ENCODE peak calls at places on chromosome 3, in eight cellular contexts. B is CD8-positive, alpha-beta T cell; I is HCT116; L is AG04450; A is GM06990; V is AG04449; G is right atrium auricular region; Z is foreskin fibroblast. X is an unnamed sample.

GRCh38 chr3:105958237-105959000 is 89.6 kb upstream of the CBLB start:
- DNase-seq in B (no peak), I (no peak), L (no peak), A (no peak), V (no peak), G (no peak), Z (no peak), X (no peak)

GRCh38 chr3:120057029-120057428 is 37.2 kb downstream of the GSK3B start:
- DNase-seq in B (no peak), I (no peak), L (no peak), A (no peak), V (no peak), G (no peak), Z (no peak), X (no peak)

GRCh38 chr3:32470362-32470761 is 32.3 kb downstream of the CMTM6 start:
- DNase-seq in B (no peak), I (no peak), L (no peak), A (no peak), V (no peak), G (no peak), Z (no peak), X (no peak)

GRCh38 chr3:23263796-23264195 is 60.7 kb downstream of the UBE2E2 start:
- DNase-seq in B (no peak), I (no peak), L (no peak), A (no peak), V (no peak), G (no peak), Z (peak), X (peak)

GRCh38 chr3:150235799-150236198 is 172.3 kb upstream of the TSC22D2 start:
- DNase-seq in B (no peak), I (no peak), L (peak), A (no peak), V (peak), G (no peak), Z (peak), X (peak)

GRCh38 chr3:46019707-46020106 is 7.6 kb downstream of the XCR1 start:
- DNase-seq in B (no peak), I (no peak), L (no peak), A (no peak), V (no peak), G (no peak), Z (peak), X (no peak)

GRCh38 chr3:50651445-50651844 is 23.3 kb upstream of the DOCK3 start:
- DNase-seq in B (no peak), I (no peak), L (no peak), A (no peak), V (no peak), G (no peak), Z (no peak), X (no peak)

GRCh38 chr3:13332740-13333139 is 87.4 kb downstream of the NUP210 start:
- DNase-seq in B (no peak), I (no peak), L (no peak), A (no peak), V (no peak), G (no peak), Z (no peak), X (no peak)

GRCh38 chr3:172512363-172512762 is 10.9 kb downstream of the TNFSF10 start:
- DNase-seq in B (peak), I (no peak), L (no peak), A (peak), V (no peak), G (peak), Z (no peak), X (peak)

GRCh38 chr3:9230596-9230995 is 18.9 kb downstream of the SRGAP3 start:
- DNase-seq in B (no peak), I (no peak), L (no peak), A (no peak), V (no peak), G (no peak), Z (no peak), X (peak)

GRCh38 chr3:111936191-111936841 is 42.5 kb upstream of the ABHD10 start:
- DNase-seq in B (no peak), I (peak), L (peak), A (no peak), V (peak), G (no peak), Z (peak), X (peak)

GRCh38 chr3:111712294-111713180 is 117.4 kb upstream of the ZBED2 start:
- DNase-seq in B (no peak), I (no peak), L (no peak), A (no peak), V (no peak), G (no peak), Z (no peak), X (no peak)

GRCh38 chr3:127208483-127209100 is 15.7 kb downstream of the PRR23E start:
- DNase-seq in B (no peak), I (no peak), L (no peak), A (no peak), V (no peak), G (peak), Z (no peak), X (no peak)

GRCh38 chr3:138019288-138020069 is 9.5 kb downstream of the CLDN18 start:
- DNase-seq in B (no peak), I (no peak), L (no peak), A (no peak), V (no peak), G (no peak), Z (no peak), X (no peak)

GRCh38 chr3:45976191-45977091 is 19.2 kb downstream of the FYCO1 start:
- DNase-seq in B (peak), I (no peak), L (no peak), A (no peak), V (no peak), G (no peak), Z (no peak), X (no peak)

GRCh38 chr3:197820550-197821335 is 29.7 kb downstream of the LRCH3 start:
- DNase-seq in B (no peak), I (no peak), L (no peak), A (no peak), V (no peak), G (no peak), Z (no peak), X (no peak)

GRCh38 chr3:86938305-86938704 is 52.6 kb downstream of the VGLL3 start:
- DNase-seq in B (no peak), I (no peak), L (no peak), A (no peak), V (no peak), G (no peak), Z (peak), X (no peak)

GRCh38 chr3:86938706-86939105 is 52.2 kb downstream of the VGLL3 start:
- DNase-seq in B (no peak), I (no peak), L (peak), A (no peak), V (peak), G (no peak), Z (peak), X (peak)

GRCh38 chr3:86942191-86942590 is 48.8 kb downstream of the VGLL3 start:
- DNase-seq in B (no peak), I (no peak), L (no peak), A (no peak), V (no peak), G (no peak), Z (peak), X (no peak)

GRCh38 chr3:86934851-86935250 is 56.1 kb downstream of the VGLL3 start:
- DNase-seq in B (no peak), I (no peak), L (no peak), A (no peak), V (no peak), G (no peak), Z (no peak), X (no peak)

GRCh38 chr3:86937306-86937791 is 53.6 kb downstream of the VGLL3 start:
- DNase-seq in B (no peak), I (no peak), L (peak), A (no peak), V (peak), G (peak), Z (peak), X (peak)
- H3K4me3 ChIP-seq in B (no peak), I (no peak), L (no peak), A (no peak), V (no peak), G (no peak), Z (no peak), X (no peak)

GRCh38 chr3:42732829-42733459 is 30.3 kb upstream of the HHATL start:
- DNase-seq in B (no peak), I (no peak), L (no peak), A (no peak), V (no peak), G (peak), Z (no peak), X (no peak)
- TF ChIP-seq CTCF in B (no peak), I (peak), L (peak), A (no peak), V (no peak), G (no peak), Z (no peak), X (peak)

DNA sequence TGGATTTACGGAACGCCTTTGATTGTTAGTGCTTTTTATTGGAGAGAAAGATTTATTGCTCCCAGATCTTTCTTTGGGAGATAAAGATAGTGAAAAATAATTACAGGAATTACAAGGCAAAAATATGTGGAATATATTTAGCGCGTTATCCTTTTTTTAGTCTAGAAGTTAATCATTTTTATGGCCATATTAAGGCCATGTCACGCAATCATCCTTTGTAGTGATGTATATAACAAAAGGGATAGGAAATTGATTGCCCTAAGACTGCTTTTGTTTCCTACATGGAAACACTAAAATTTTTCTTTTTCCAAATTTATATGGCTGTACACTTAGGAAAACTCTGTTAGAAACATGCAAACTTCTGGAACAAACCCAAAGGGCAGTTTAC is 1.5 kb downstream of the TRPC1 start:
- DNase-seq in B (no peak), I (no peak), L (no peak), A (no peak), V (no peak), G (no peak), Z (no peak), X (no peak)
- H3K4me3 ChIP-seq in B (peak), I (peak), L (peak), A (no peak), V (peak), G (peak), Z (peak), X (peak)

DNA sequence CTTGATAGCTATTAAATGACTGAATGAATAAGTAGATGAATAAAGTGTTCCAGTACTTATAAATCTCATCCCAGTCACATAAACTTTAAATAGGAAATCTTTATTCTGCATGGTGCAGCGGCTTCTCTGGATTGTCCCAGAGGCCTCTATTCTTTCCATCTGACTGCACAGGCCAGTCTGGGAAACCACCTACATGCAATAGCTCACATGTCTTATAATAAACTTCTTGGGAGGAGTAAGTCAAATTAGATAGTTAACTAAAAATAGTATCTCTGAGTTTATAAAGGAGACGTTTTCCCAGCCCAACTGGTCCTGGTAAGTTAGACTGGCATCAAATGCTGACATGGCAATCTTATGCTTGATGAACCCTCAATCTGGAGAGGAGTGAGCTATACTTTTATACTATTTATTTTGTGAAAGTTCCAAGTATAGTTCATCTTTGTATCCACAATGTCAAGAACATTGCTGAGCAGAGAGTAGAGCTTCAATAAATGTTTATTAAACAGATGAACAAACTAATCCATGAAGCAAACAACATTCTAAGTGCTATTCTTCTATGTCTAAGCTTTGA is 417.6 kb downstream of the TIGIT start:
- DNase-seq in B (no peak), I (no peak), L (no peak), A (no peak), V (no peak), G (no peak), Z (no peak), X (no peak)
- TF ChIP-seq CTCF in B (no peak), I (no peak), L (no peak), A (no peak), V (no peak), G (no peak), Z (no peak), X (no peak)

DNA sequence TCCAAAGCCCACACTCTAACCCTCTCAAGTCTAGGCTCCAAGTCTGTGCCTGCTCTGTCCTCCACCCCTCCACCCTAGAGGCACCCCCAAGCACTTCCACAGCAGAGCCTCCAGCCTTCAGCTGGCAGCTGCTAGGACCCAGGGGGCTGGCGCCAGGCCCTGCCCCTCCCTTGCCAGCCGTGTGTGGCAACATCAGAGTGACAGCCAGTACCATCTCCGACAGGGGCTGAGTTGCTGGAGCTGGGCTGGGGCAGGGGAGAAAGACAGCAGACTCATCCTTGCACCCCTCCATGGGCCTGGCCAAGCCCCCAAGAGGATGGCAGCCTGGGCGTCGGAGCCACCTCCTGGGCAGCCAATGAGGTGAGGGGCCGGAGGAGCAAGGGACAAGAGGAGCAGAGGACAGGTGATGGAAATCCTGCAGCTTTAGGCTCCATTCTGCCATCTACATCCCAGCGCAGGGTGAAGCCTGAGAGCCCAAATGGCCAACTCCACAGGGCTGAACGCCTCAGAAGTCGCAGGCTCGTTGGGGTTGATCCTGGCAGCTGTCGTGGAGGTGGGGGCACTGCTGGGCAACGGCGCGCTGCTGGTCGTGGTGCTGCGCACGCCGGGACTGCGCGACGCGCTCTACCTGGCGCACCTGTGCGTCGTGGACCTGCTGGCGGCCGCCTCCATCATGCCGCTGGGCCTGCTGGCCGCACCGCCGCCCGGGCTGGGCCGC is at the start of gene GPR62:
- DNase-seq in B (no peak), I (no peak), L (no peak), A (no peak), V (no peak), G (no peak), Z (no peak), X (no peak)
- H3K4me3 ChIP-seq in B (peak), I (no peak), L (no peak), A (no peak), V (no peak), G (peak), Z (no peak), X (no peak)

GRCh38 chr3:129370248-129370964 is 58.0 kb downstream of the EFCAB12 start:
- DNase-seq in B (no peak), I (no peak), L (no peak), A (no peak), V (no peak), G (no peak), Z (no peak), X (no peak)

GRCh38 chr3:129365779-129366178 is 62.7 kb downstream of the EFCAB12 start:
- DNase-seq in B (no peak), I (no peak), L (no peak), A (no peak), V (no peak), G (no peak), Z (peak), X (no peak)

GRCh38 chr3:129371041-129371826 is 57.2 kb downstream of the EFCAB12 start:
- DNase-seq in B (no peak), I (no peak), L (no peak), A (no peak), V (no peak), G (no peak), Z (no peak), X (no peak)

GRCh38 chr3:129366312-129366831 is 62.1 kb downstream of the EFCAB12 start:
- DNase-seq in B (no peak), I (no peak), L (no peak), A (no peak), V (no peak), G (no peak), Z (no peak), X (no peak)

DNA sequence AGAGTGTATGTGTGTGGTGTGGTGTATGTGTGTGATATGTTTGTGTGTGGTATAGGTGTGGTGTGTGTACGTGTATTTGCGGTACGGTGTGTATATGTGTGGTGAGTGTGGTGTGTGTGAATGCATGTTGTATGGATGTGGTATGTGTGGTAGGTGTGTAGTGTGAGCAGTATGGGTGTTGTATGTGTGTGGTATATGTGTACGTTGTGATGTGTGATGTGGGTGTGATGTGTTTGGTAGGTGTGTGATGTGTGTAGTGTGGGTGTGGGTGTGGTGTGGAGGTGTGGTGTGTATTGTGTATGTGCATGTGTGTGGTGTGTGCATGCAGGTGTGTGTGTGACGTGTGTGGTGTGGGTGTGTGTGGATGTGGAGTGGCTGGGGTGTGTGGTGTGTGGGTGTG is 58.7 kb downstream of the EFCAB12 start:
- DNase-seq in B (no peak), I (no peak), L (no peak), A (no peak), V (no peak), G (no peak), Z (no peak), X (no peak)
- TF ChIP-seq CTCF in B (no peak), I (no peak), L (no peak), A (no peak), V (no peak), G (no peak), Z (no peak), X (no peak)